ENCODE peak calls at places on chromosome 14, in five cellular contexts. S, O, X, A and U are unnamed samples. For H3K27me3 and H3K9me3, the result is how much of the 10 kb centered on the place peaks cover.

GRCh38 chr14:36619853-36620252 is 37.4 kb upstream of the NKX2-8 start:
- DNase-seq in S (no peak), O (no peak), X (no peak), A (no peak), U (peak)

GRCh38 chr14:94455928-94456327 is 3.3 kb upstream of the SERPINA11 start:
- DNase-seq in S (no peak), O (no peak), X (no peak), A (no peak), U (no peak)

GRCh38 chr14:96634481-96634880 is 132.3 kb downstream of the PAPOLA start:
- DNase-seq in S (no peak), O (no peak), X (no peak), A (no peak), U (no peak)

GRCh38 chr14:43697003-43697402 is 810.1 kb downstream of the FSCB start:
- DNase-seq in S (no peak), O (no peak), X (no peak), A (no peak), U (no peak)

GRCh38 chr14:22774011-22774706 is 7.7 kb downstream of the OXA1L start:
- DNase-seq in S (no peak), O (no peak), X (no peak), A (no peak), U (no peak)

GRCh38 chr14:46322076-46322475 is 329.5 kb downstream of the RPL10L start:
- DNase-seq in S (no peak), O (no peak), X (no peak), A (no peak), U (no peak)

GRCh38 chr14:81062816-81063215 is 107.4 kb downstream of the TSHR start:
- DNase-seq in S (no peak), O (no peak), X (no peak), A (peak), U (no peak)

GRCh38 chr14:93085916-93086315 is 29.8 kb downstream of the ITPK1 start:
- DNase-seq in S (no peak), O (no peak), X (no peak), A (peak), U (no peak)

GRCh38 chr14:50666772-50667490 is 1.2 kb downstream of the SAV1 start:
- DNase-seq in S (peak), O (peak), X (no peak), A (peak), U (peak)

GRCh38 chr14:60509438-60510253 is 700 bp downstream of the SIX6 start:
- DNase-seq in S (no peak), O (no peak), X (no peak), A (no peak), U (no peak)

GRCh38 chr14:103136388-103137271 is 13.4 kb downstream of the TNFAIP2 start:
- DNase-seq in S (peak), O (no peak), X (no peak), A (no peak), U (peak)

GRCh38 chr14:32300146-32300545 is 29.0 kb upstream of the AKAP6 start:
- DNase-seq in S (no peak), O (no peak), X (peak), A (peak), U (no peak)

GRCh38 chr14:53458368-53458814 is 305.3 kb upstream of the DDHD1 start:
- DNase-seq in S (peak), O (no peak), X (no peak), A (no peak), U (peak)

GRCh38 chr14:44053422-44053821 is 453.7 kb downstream of the FSCB start:
- DNase-seq in S (no peak), O (no peak), X (no peak), A (no peak), U (no peak)

GRCh38 chr14:64550539-64551333 is 975 bp downstream of the PPP1R36 start:
- DNase-seq in S (no peak), O (no peak), X (no peak), A (no peak), U (no peak)

GRCh38 chr14:64549805-64550538 is at the start of gene PPP1R36:
- DNase-seq in S (peak), O (peak), X (peak), A (peak), U (peak)

GRCh38 chr14:64556526-64556925 is 6.8 kb downstream of the PPP1R36 start:
- DNase-seq in S (peak), O (no peak), X (no peak), A (no peak), U (peak)

GRCh38 chr14:64549016-64549415 is 745 bp upstream of the PPP1R36 start:
- DNase-seq in S (no peak), O (no peak), X (no peak), A (no peak), U (no peak)

GRCh38 chr14:64554551-64554950 is 4.8 kb downstream of the PPP1R36 start:
- DNase-seq in S (no peak), O (no peak), X (no peak), A (no peak), U (no peak)
- H3K4me3 ChIP-seq in S (no peak), O (no peak), X (no peak), A (no peak), U (no peak)

DNA sequence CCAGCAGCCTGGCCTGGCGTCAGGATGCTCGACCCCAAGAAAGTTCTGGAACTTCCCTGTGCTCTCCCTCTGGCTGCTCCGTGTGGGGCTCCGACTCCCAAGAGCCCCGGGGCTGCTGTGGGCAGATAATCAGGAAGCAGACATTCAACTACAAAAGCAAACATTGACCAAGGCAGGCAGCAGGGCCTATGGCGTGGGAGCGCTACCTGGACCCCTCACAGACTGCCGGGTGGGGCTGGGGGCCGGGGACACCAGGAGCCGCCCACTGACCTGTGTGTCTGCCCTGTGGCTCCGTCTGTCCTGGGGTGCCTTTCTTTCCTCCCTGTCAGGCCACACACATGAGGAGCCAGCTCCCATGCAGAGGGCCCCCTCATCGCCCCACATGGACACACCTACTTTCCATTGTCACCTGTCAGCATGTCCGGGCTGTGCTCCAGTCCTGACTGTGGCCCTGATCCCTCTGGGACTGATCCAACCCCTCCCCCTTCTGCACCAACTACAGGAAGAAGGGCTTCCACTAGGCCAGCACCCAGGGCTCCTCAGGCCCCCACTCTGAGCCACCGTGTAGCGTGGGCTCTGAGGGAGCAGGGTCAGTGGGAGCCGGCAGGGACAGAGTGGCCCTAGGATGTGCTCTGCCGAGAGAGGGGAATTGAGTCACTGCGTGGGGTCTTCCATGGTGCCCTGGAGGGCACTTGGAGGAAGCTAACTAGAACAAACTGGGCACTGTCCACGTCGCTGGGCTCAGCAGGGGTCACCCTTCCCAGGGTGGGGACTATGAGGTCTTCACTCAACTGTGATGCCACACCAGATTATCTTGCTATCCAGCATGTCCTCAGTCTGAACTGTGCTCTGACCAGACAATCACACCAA is 215.4 kb upstream of the C14orf180 start:
- DNase-seq in S (no peak), O (no peak), X (no peak), A (no peak), U (no peak)
- H3K27me3 ChIP-seq in S (under half), O (under half), X (under half), A (under half), U (under half)

GRCh38 chr14:105846312-105846711 is 319.9 kb downstream of the TMEM121 start:
- DNase-seq in S (no peak), O (no peak), X (no peak), A (no peak), U (no peak)

GRCh38 chr14:105848570-105848969 is 322.2 kb downstream of the TMEM121 start:
- DNase-seq in S (no peak), O (no peak), X (no peak), A (no peak), U (no peak)

GRCh38 chr14:105845725-105846309 is 319.4 kb downstream of the TMEM121 start:
- DNase-seq in S (no peak), O (no peak), X (no peak), A (no peak), U (no peak)

GRCh38 chr14:105844810-105845724 is 318.7 kb downstream of the TMEM121 start:
- DNase-seq in S (no peak), O (no peak), X (no peak), A (no peak), U (no peak)

GRCh38 chr14:105847400-105847799 is 321.0 kb downstream of the TMEM121 start:
- DNase-seq in S (no peak), O (no peak), X (no peak), A (no peak), U (no peak)
- H3K9me3 ChIP-seq in S (under half), O (under half), X (under half), A (under half), U (under half)

GRCh38 chr14:74613211-74613914 is 1.3 kb upstream of the LTBP2 start:
- DNase-seq in S (no peak), O (no peak), X (no peak), A (no peak), U (no peak)
- H3K4me3 ChIP-seq in S (no peak), O (no peak), X (peak), A (no peak), U (no peak)

GRCh38 chr14:39680777-39681176 is 248.5 kb upstream of the FBXO33 start:
- DNase-seq in S (no peak), O (no peak), X (no peak), A (no peak), U (no peak)
- H3K27me3 ChIP-seq in S (under half), O (under half), X (under half), A (under half), U (under half)

DNA sequence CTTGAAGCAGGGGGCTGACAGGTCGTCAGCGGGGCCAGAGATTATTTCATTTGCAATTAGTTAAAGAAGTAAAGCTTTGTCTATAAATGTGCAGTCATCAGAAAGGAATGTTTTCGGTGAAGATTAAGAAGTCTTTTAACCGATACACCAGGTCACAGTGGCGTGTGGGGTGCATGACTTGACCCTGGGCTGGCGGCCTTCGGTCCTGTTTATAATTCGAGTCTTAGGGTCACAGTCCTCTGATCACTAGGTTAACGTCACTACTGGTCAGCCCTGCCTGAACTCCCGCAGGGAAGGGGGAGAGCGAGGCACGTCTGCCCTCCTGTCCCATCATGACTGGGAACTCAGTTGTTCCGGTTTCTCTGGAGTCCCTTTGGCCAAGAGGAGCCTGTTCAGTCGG is 5.0 kb upstream of the C14orf180 start:
- DNase-seq in S (no peak), O (no peak), X (no peak), A (no peak), U (no peak)
- H3K9me3 ChIP-seq in S (under half), O (under half), X (under half), A (under half), U (under half)

GRCh38 chr14:51860164-51860835 is at the start of gene GNG2:
- DNase-seq in S (peak), O (peak), X (peak), A (peak), U (peak)
- H3K4me3 ChIP-seq in S (peak), O (peak), X (peak), A (peak), U (peak)

DNA sequence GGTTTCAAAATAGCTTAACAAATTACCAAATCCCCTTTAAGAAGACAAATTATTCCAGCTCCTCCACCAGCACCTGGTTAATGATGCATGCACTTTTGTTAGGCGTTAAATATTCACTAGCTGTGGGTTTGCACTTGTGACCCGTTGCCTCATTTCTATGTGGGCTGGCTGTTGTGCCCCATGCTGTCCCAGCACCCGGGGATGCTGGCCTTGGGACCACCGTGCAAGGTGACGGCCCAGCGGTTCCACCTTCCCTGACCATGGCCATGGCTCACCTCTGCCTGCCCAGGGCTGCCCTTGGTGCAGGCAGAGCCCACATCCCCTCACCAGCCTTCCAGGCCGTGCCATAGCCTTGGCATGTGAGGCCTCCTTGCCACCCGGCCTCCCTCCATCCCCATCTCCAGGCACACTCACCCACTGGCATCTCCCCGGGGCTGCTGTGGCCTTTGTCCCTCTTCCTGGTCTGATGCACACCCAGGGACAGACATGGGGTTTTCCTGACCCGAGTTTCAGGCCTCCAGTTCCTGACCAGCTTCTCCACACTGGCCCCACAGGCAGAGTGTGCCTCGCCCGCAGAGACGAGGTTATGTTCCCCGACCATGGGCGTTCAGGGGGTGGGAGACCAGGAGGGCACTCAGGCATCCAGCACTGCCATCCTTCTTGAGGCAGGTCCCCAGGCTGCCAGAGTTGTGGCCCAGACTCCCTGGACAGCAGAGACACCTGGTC is 20.4 kb upstream of the C14orf180 start:
- DNase-seq in S (no peak), O (no peak), X (peak), A (no peak), U (no peak)
- H3K27me3 ChIP-seq in S (under half), O (under half), X (under half), A (under half), U (under half)

GRCh38 chr14:105924951-105925591 is 398.7 kb downstream of the TMEM121 start:
- DNase-seq in S (no peak), O (no peak), X (no peak), A (no peak), U (no peak)
- H3K9me3 ChIP-seq in S (under half), O (under half), X (under half), A (under half), U (under half)

GRCh38 chr14:90828642-90829487 is 12.6 kb upstream of the TTC7B start:
- DNase-seq in S (no peak), O (no peak), X (no peak), A (no peak), U (no peak)
- H3K4me3 ChIP-seq in S (no peak), O (peak), X (peak), A (no peak), U (peak)